ENCODE peak calls at places on chromosomes 4 and X, in four cellular contexts. One of them, this sample, is unnamed.

GRCh38 chr4:100284302-100284701 is 94.0 kb upstream of the DDIT4L start:
- DNase-seq in stimulated activated CD8-positive, alpha-beta memory T cell treated with anti-CD3 and anti-CD28 coated beads, Interleukin-12 subunit alpha, Interleukin-12 subunit beta, amount 100 ng/mL, for 4 hours: no peak
- DNase-seq in cerebellum: no peak
- DNase-seq in H4: no peak
- DNase-seq in this sample: no peak

GRCh38 chr4:85780664-85781063 is 305.7 kb downstream of the ARHGAP24 start:
- DNase-seq in H4: no peak
- DNase-seq in stimulated activated CD8-positive, alpha-beta memory T cell treated with anti-CD3 and anti-CD28 coated beads, Interleukin-12 subunit alpha, Interleukin-12 subunit beta, amount 100 ng/mL, for 4 hours: no peak
- DNase-seq in cerebellum: no peak
- DNase-seq in this sample: no peak

GRCh38 chrX:22300130-22300529 is 27.4 kb downstream of the CBLL2 start:
- DNase-seq in cerebellum: peak
- DNase-seq in stimulated activated CD8-positive, alpha-beta memory T cell treated with anti-CD3 and anti-CD28 coated beads, Interleukin-12 subunit alpha, Interleukin-12 subunit beta, amount 100 ng/mL, for 4 hours: no peak
- DNase-seq in H4: peak
- DNase-seq in this sample: no peak

GRCh38 chr4:46946914-46947313 is 37.9 kb upstream of the COX7B2 start:
- DNase-seq in cerebellum: no peak
- DNase-seq in stimulated activated CD8-positive, alpha-beta memory T cell treated with anti-CD3 and anti-CD28 coated beads, Interleukin-12 subunit alpha, Interleukin-12 subunit beta, amount 100 ng/mL, for 4 hours: no peak
- DNase-seq in H4: peak
- DNase-seq in this sample: no peak

GRCh38 chr4:26746742-26747351 is 113.8 kb upstream of the STIM2 start:
- DNase-seq in cerebellum: no peak
- DNase-seq in H4: no peak
- DNase-seq in stimulated activated CD8-positive, alpha-beta memory T cell treated with anti-CD3 and anti-CD28 coated beads, Interleukin-12 subunit alpha, Interleukin-12 subunit beta, amount 100 ng/mL, for 4 hours: no peak
- DNase-seq in this sample: no peak

GRCh38 chr4:30717208-30718020 is 2.8 kb upstream of the PCDH7 start:
- DNase-seq in cerebellum: no peak
- DNase-seq in H4: peak
- DNase-seq in stimulated activated CD8-positive, alpha-beta memory T cell treated with anti-CD3 and anti-CD28 coated beads, Interleukin-12 subunit alpha, Interleukin-12 subunit beta, amount 100 ng/mL, for 4 hours: no peak
- DNase-seq in this sample: peak

GRCh38 chr4:125849869-125850268 is 535.1 kb downstream of the FAT4 start:
- DNase-seq in cerebellum: no peak
- DNase-seq in stimulated activated CD8-positive, alpha-beta memory T cell treated with anti-CD3 and anti-CD28 coated beads, Interleukin-12 subunit alpha, Interleukin-12 subunit beta, amount 100 ng/mL, for 4 hours: no peak
- DNase-seq in H4: peak
- DNase-seq in this sample: no peak

GRCh38 chrX:34546366-34546765 is 110.7 kb downstream of the TMEM47 start:
- DNase-seq in cerebellum: no peak
- DNase-seq in H4: no peak
- DNase-seq in stimulated activated CD8-positive, alpha-beta memory T cell treated with anti-CD3 and anti-CD28 coated beads, Interleukin-12 subunit alpha, Interleukin-12 subunit beta, amount 100 ng/mL, for 4 hours: no peak
- DNase-seq in this sample: no peak

GRCh38 chrX:21943460-21944135 is 3.1 kb downstream of the SMS start:
- DNase-seq in cerebellum: no peak
- DNase-seq in H4: peak
- DNase-seq in stimulated activated CD8-positive, alpha-beta memory T cell treated with anti-CD3 and anti-CD28 coated beads, Interleukin-12 subunit alpha, Interleukin-12 subunit beta, amount 100 ng/mL, for 4 hours: no peak
- DNase-seq in this sample: no peak

GRCh38 chr4:113024373-113024772 is 25.1 kb upstream of the ANK2 start:
- DNase-seq in cerebellum: no peak
- DNase-seq in stimulated activated CD8-positive, alpha-beta memory T cell treated with anti-CD3 and anti-CD28 coated beads, Interleukin-12 subunit alpha, Interleukin-12 subunit beta, amount 100 ng/mL, for 4 hours: no peak
- DNase-seq in H4: no peak
- DNase-seq in this sample: no peak

GRCh38 chr4:126113058-126113457 is 798.3 kb downstream of the FAT4 start:
- DNase-seq in cerebellum: no peak
- DNase-seq in H4: no peak
- DNase-seq in stimulated activated CD8-positive, alpha-beta memory T cell treated with anti-CD3 and anti-CD28 coated beads, Interleukin-12 subunit alpha, Interleukin-12 subunit beta, amount 100 ng/mL, for 4 hours: no peak
- DNase-seq in this sample: no peak

GRCh38 chr4:168734703-168735688 is 238.1 kb downstream of the PALLD start:
- DNase-seq in cerebellum: no peak
- DNase-seq in H4: no peak
- DNase-seq in stimulated activated CD8-positive, alpha-beta memory T cell treated with anti-CD3 and anti-CD28 coated beads, Interleukin-12 subunit alpha, Interleukin-12 subunit beta, amount 100 ng/mL, for 4 hours: no peak
- DNase-seq in this sample: no peak

GRCh38 chrX:1453951-1454785 is 1.5 kb upstream of the ASMTL start:
- DNase-seq in stimulated activated CD8-positive, alpha-beta memory T cell treated with anti-CD3 and anti-CD28 coated beads, Interleukin-12 subunit alpha, Interleukin-12 subunit beta, amount 100 ng/mL, for 4 hours: peak
- DNase-seq in cerebellum: peak
- DNase-seq in H4: peak
- DNase-seq in this sample: no peak

GRCh38 chr4:138192113-138192512 is 50.0 kb downstream of the SLC7A11 start:
- DNase-seq in cerebellum: no peak
- DNase-seq in H4: peak
- DNase-seq in stimulated activated CD8-positive, alpha-beta memory T cell treated with anti-CD3 and anti-CD28 coated beads, Interleukin-12 subunit alpha, Interleukin-12 subunit beta, amount 100 ng/mL, for 4 hours: no peak
- DNase-seq in this sample: no peak

GRCh38 chr4:186724861-186725419 is 1.3 kb upstream of the FAT1 start:
- DNase-seq in cerebellum: no peak
- DNase-seq in H4: peak
- DNase-seq in stimulated activated CD8-positive, alpha-beta memory T cell treated with anti-CD3 and anti-CD28 coated beads, Interleukin-12 subunit alpha, Interleukin-12 subunit beta, amount 100 ng/mL, for 4 hours: no peak
- DNase-seq in this sample: no peak

GRCh38 chr4:121712001-121712655 is 15.3 kb upstream of the ANXA5 start:
- DNase-seq in H4: no peak
- DNase-seq in stimulated activated CD8-positive, alpha-beta memory T cell treated with anti-CD3 and anti-CD28 coated beads, Interleukin-12 subunit alpha, Interleukin-12 subunit beta, amount 100 ng/mL, for 4 hours: no peak
- DNase-seq in cerebellum: no peak
- DNase-seq in this sample: no peak

GRCh38 chr4:8560265-8561047 is 19.7 kb upstream of the GPR78 start:
- DNase-seq in stimulated activated CD8-positive, alpha-beta memory T cell treated with anti-CD3 and anti-CD28 coated beads, Interleukin-12 subunit alpha, Interleukin-12 subunit beta, amount 100 ng/mL, for 4 hours: no peak
- DNase-seq in H4: no peak
- DNase-seq in cerebellum: no peak
- DNase-seq in this sample: no peak

This sample was measured in substantia nigra.